ENCODE peak calls at places on chromosomes 3 and 15, in nine cellular contexts. E, M, U, V, H, P, C, O and S are unnamed samples.

GRCh38 chr15:83846847-83847246 is 192.9 kb downstream of the ADAMTSL3 start:
- DNase-seq in E (no peak), M (peak), U (no peak), V (peak), H (no peak), P (no peak), C (no peak), O (peak), S (peak)

GRCh38 chr3:184156522-184156955 is 1.4 kb downstream of the DVL3 start:
- DNase-seq in E (no peak), M (peak), U (no peak), V (peak), H (peak), P (no peak), C (no peak), O (peak), S (no peak)

GRCh38 chr3:190305406-190305805 is 16.8 kb downstream of the CLDN1 start:
- DNase-seq in E (no peak), M (no peak), U (no peak), V (no peak), H (no peak), P (no peak), C (no peak), O (peak), S (no peak)

GRCh38 chr3:125165189-125165947 is 47.2 kb downstream of the SLC12A8 start:
- DNase-seq in E (no peak), M (no peak), U (no peak), V (peak), H (no peak), P (no peak), C (no peak), O (peak), S (no peak)

GRCh38 chr3:104005815-104006214 is 1360.9 kb upstream of the ALCAM start:
- DNase-seq in E (no peak), M (peak), U (no peak), V (peak), H (no peak), P (no peak), C (no peak), O (no peak), S (no peak)

GRCh38 chr3:183244981-183245476 is 8.0 kb upstream of the B3GNT5 start:
- DNase-seq in E (no peak), M (no peak), U (no peak), V (no peak), H (no peak), P (no peak), C (no peak), O (no peak), S (no peak)

GRCh38 chr3:13707456-13707855 is 158.5 kb downstream of the FBLN2 start:
- DNase-seq in E (no peak), M (no peak), U (peak), V (no peak), H (no peak), P (peak), C (no peak), O (no peak), S (no peak)

GRCh38 chr3:171398343-171398742 is 61.9 kb downstream of the TNIK start:
- DNase-seq in E (no peak), M (no peak), U (no peak), V (no peak), H (no peak), P (no peak), C (no peak), O (no peak), S (no peak)

GRCh38 chr15:78930577-78931388 is 14.1 kb downstream of the CTSH start:
- DNase-seq in E (no peak), M (peak), U (peak), V (peak), H (no peak), P (peak), C (no peak), O (peak), S (peak)

GRCh38 chr15:70378126-70379031 is 280.7 kb upstream of the TLE3 start:
- DNase-seq in E (peak), M (no peak), U (peak), V (no peak), H (no peak), P (no peak), C (no peak), O (no peak), S (no peak)

GRCh38 chr15:74291101-74292071 is 55.3 kb downstream of the CCDC33 start:
- DNase-seq in E (peak), M (peak), U (peak), V (peak), H (peak), P (peak), C (no peak), O (peak), S (peak)

GRCh38 chr3:161474691-161475090 is 21.9 kb upstream of the OTOL1 start:
- DNase-seq in E (no peak), M (no peak), U (no peak), V (no peak), H (no peak), P (no peak), C (no peak), O (no peak), S (no peak)

GRCh38 chr3:169044341-169045113 is 619.0 kb downstream of the MECOM start:
- DNase-seq in E (no peak), M (peak), U (no peak), V (peak), H (no peak), P (no peak), C (no peak), O (peak), S (peak)

DNA sequence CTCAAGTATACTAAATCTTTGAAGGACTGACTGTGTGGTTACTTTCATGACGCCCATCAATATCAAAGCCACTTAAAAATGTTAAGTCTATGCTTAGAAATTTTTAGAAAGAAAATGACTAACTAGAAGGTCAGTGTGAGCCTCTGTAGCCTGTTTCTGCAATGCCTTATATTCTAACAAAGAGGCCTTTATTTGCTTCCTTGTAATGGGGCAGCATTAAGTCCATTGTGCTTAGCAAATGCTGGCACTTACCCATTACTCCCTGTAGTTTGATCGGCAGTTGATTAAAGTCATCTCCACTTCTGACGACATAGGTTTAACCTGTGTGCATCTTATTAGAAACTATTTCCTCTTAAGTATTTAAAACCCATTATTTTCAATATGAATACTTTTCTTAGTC is 91.6 kb upstream of the FAM98B start:
- DNase-seq in E (no peak), M (no peak), U (no peak), V (no peak), H (no peak), P (no peak), C (no peak), O (no peak), S (no peak)
- H3K4me3 ChIP-seq in E (no peak), M (no peak), U (no peak), V (no peak), H (no peak), P (no peak), C (no peak), O (no peak), S (no peak)

GRCh38 chr15:72473670-72474465 is at the start of gene ARIH1:
- DNase-seq in E (peak), M (peak), U (peak), V (peak), H (peak), P (peak), C (peak), O (peak), S (peak)

GRCh38 chr15:72474466-72474911 is 359 bp downstream of the ARIH1 start:
- DNase-seq in E (no peak), M (no peak), U (no peak), V (peak), H (no peak), P (peak), C (no peak), O (peak), S (no peak)

GRCh38 chr15:72472907-72473669 is 1.0 kb upstream of the ARIH1 start:
- DNase-seq in E (no peak), M (no peak), U (no peak), V (peak), H (no peak), P (no peak), C (no peak), O (peak), S (no peak)

GRCh38 chr15:72475674-72476073 is 1.5 kb downstream of the ARIH1 start:
- DNase-seq in E (no peak), M (no peak), U (no peak), V (no peak), H (no peak), P (no peak), C (no peak), O (no peak), S (no peak)

GRCh38 chr15:72474912-72475601 is 927 bp downstream of the ARIH1 start:
- DNase-seq in E (peak), M (peak), U (peak), V (peak), H (peak), P (peak), C (no peak), O (peak), S (no peak)
- TF ChIP-seq CTCF in E (no peak), M (no peak), U (no peak), V (no peak), H (no peak), P (no peak), C (no peak), O (no peak), S (no peak)

DNA sequence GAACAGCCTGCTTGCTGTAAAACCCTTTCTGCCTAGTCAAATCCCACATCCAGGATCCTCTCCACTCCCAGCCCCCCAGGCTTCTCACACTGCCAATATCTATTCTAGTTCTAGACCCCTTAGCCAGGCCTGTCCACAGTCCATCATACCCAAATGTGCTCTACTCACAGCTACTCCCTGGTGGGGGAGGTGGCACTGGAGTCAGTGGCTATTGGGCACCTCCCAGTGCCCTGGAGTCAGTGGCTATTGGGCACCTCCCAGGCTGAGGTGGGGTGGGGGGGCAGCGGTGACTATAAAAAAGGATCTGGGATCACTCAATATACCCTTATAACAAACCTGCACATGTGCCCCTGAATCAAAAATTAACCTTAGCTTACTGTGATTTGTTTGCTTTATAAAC is 773 bp upstream of the DISP2 start:
- DNase-seq in E (no peak), M (no peak), U (no peak), V (no peak), H (no peak), P (no peak), C (no peak), O (no peak), S (no peak)
- H3K4me3 ChIP-seq in E (peak), M (no peak), U (no peak), V (no peak), H (no peak), P (no peak), C (peak), O (no peak), S (no peak)

GRCh38 chr3:191484461-191484860 is 23.5 kb downstream of the PYDC2 start:
- DNase-seq in E (no peak), M (no peak), U (no peak), V (no peak), H (no peak), P (no peak), C (no peak), O (no peak), S (no peak)
- TF ChIP-seq CTCF in E (no peak), M (no peak), U (no peak), V (no peak), H (no peak), P (no peak), C (no peak), O (no peak), S (no peak)

DNA sequence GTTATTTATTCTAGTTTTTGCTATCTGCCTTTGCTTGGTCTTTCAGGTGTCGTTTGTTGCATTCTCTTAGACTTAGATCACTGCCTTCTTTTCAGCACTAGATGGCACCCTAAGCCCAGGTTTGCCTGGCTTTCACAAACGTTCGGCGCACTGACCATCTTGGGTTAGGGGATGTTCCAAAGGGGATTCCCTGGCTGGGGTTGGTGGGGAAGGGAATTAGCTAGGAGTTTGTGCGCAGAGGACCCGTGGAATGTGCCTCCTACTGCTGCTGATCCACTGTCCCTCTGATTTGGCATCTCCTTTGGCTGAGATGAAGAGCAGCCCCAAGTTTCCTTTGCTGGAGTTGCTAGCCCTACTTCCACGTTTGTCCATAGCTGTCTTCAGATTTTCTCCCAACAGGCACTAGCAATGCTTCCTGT is 33.9 kb downstream of the PFN2 start:
- DNase-seq in E (peak), M (peak), U (peak), V (peak), H (peak), P (no peak), C (no peak), O (peak), S (no peak)
- H3K4me3 ChIP-seq in E (no peak), M (no peak), U (no peak), V (no peak), H (no peak), P (no peak), C (no peak), O (no peak), S (peak)